ENCODE peak calls at places on chromosomes 1 and 21, in seven cellular contexts. L is left ventricle myocardium inferior; D is SJCRH30; E is stomach; Q is CD8-positive, alpha-beta memory T cell; O is body of pancreas; C is substantia nigra. B is an unnamed sample.

GRCh38 chr1:41277371-41277994 is 35.4 kb upstream of the SCMH1 start:
- DNase-seq in C (no peak), O (peak), Q (no peak), L (no peak), E (no peak), D (no peak), B (no peak)

GRCh38 chr1:154407866-154408777 is 3.0 kb downstream of the IL6R start:
- DNase-seq in C (no peak), O (no peak), D (no peak), E (no peak), Q (no peak), L (no peak), B (no peak)

GRCh38 chr1:1359316-1359667 is 937 bp upstream of the MXRA8 start:
- DNase-seq in Q (no peak), L (peak), D (peak), C (no peak), E (no peak), O (no peak), B (no peak)

GRCh38 chr21:38752051-38752505 is 53.7 kb upstream of the ETS2 start:
- DNase-seq in D (no peak), Q (no peak), E (no peak), O (no peak), L (no peak), C (no peak), B (no peak)

GRCh38 chr1:111955755-111956154 is 33.7 kb downstream of the KCND3 start:
- DNase-seq in Q (no peak), L (no peak), E (no peak), O (peak), D (no peak), C (no peak), B (no peak)

GRCh38 chr1:29903767-29904166 is 667.4 kb downstream of the PTPRU start:
- DNase-seq in C (no peak), O (no peak), D (no peak), Q (no peak), E (no peak), L (no peak), B (no peak)

GRCh38 chr1:235073968-235074334 is 54.7 kb downstream of the TOMM20 start:
- DNase-seq in E (peak), C (no peak), Q (no peak), D (no peak), O (peak), L (no peak), B (peak)

GRCh38 chr1:109627692-109628399 is 8.2 kb downstream of the AMPD2 start:
- DNase-seq in L (no peak), O (no peak), D (no peak), E (no peak), C (no peak), Q (no peak), B (no peak)

GRCh38 chr1:28111157-28111556 is 22.7 kb upstream of the EYA3 start:
- DNase-seq in O (no peak), L (no peak), E (no peak), D (no peak), Q (no peak), C (no peak), B (no peak)

GRCh38 chr1:109895720-109896504 is 14.7 kb upstream of the CSF1 start:
- DNase-seq in D (peak), C (no peak), O (no peak), L (peak), Q (no peak), E (no peak), B (no peak)

GRCh38 chr1:119008483-119009299 is 20.5 kb upstream of the TBX15 start:
- DNase-seq in E (no peak), L (no peak), Q (no peak), C (no peak), O (peak), D (peak), B (no peak)

GRCh38 chr1:207578796-207579435 is 66.0 kb upstream of the CR1L start:
- DNase-seq in C (no peak), Q (no peak), D (no peak), O (no peak), E (no peak), L (no peak), B (no peak)

GRCh38 chr1:162302660-162303344 is 73.9 kb downstream of the SPATA46 start:
- DNase-seq in C (no peak), Q (no peak), D (no peak), L (no peak), E (no peak), O (no peak), B (no peak)

GRCh38 chr1:235984041-235984820 is 80.7 kb downstream of the NID1 start:
- DNase-seq in O (no peak), E (no peak), L (no peak), C (no peak), Q (no peak), D (no peak), B (no peak)

GRCh38 chr1:41515131-41515678 is 30.7 kb upstream of the EDN2 start:
- DNase-seq in C (peak), D (no peak), L (no peak), O (peak), E (peak), Q (no peak), B (peak)

GRCh38 chr1:38038836-38039235 is 7.8 kb downstream of the POU3F1 start:
- DNase-seq in L (no peak), D (no peak), E (no peak), Q (no peak), C (no peak), O (no peak), B (no peak)

GRCh38 chr1:87706198-87706597 is 377.5 kb downstream of the LMO4 start:
- DNase-seq in L (no peak), O (no peak), Q (no peak), C (no peak), E (no peak), D (no peak), B (no peak)

GRCh38 chr1:157045251-157046218 is at the start of gene ARHGEF11:
- DNase-seq in D (peak), Q (no peak), E (peak), O (peak), C (peak), L (peak), B (peak)

GRCh38 chr1:22030473-22030872 is 22.0 kb upstream of the CDC42 start:
- DNase-seq in L (no peak), C (no peak), O (no peak), D (no peak), Q (no peak), E (no peak), B (no peak)

DNA sequence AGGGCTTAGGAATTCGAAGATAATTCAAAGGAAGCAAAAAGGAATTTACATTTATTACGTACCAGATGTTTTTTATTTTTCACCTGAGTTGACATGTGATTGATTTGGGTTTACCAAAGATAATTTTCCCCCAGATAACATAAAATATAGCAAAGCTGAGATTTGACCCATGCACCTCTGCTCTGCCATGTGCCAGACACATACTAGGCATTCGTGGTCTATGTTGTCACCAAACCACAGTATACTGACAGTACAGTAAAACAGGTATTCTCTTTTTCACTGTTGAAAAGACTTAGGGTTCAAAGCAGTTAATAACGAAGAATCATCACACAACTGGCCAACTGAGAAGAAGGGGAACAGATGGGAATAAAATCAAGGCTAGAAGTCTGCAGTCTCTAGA is 85.4 kb upstream of the RAVER2 start:
- DNase-seq in Q (no peak), L (no peak), E (no peak), D (no peak), C (no peak), O (no peak), B (no peak)
- H3K27ac ChIP-seq in Q (no peak), L (no peak), E (no peak), D (no peak), C (no peak), O (no peak), B (no peak)

DNA sequence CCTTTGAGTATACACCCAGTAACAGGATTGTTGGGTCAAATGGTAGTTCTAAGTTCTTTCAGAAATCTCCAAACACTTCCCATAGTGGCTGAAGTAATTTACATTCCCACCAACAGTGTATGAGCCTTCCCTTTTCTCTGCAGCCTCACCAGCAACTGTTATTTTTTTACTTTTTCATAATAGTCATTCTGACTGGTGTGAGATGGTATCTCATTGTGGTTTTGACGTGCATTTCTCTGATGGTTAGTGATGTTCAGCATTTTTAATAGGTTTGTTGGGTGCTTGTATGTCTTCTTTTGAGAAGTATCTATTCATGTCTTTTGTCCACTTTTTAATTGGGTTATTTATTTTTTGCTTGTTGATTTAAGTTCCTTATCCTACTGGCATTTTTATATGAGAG is 26.4 kb upstream of the LAMC1 start:
- DNase-seq in Q (no peak), D (no peak), L (no peak), E (no peak), O (no peak), C (no peak), B (no peak)
- H3K27ac ChIP-seq in Q (no peak), D (no peak), L (no peak), E (no peak), O (no peak), C (no peak), B (no peak)

DNA sequence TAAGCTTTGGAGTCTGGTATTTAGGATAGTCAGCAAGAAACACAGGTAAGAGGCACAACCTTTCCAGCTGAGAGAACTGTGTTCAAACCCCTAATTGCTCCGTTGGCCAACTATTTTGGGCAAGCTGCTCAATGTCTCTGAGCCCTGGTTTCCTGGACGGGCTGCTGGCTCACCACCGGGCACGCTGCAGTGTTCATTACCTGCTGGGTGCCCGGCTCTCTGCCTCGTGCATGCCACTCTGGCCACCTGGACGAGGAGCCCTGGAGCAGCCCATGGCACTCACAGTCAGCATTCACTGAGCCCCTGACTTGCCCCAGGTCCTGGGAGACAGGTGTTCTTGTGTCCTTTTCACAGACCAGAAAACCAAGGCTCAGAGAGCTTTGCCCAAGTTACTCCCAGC is 51.0 kb downstream of the DMRTB1 start:
- DNase-seq in O (no peak), D (no peak), L (no peak), E (no peak), C (no peak), Q (no peak), B (no peak)
- H3K27ac ChIP-seq in O (no peak), D (no peak), L (no peak), E (no peak), C (no peak), Q (no peak), B (no peak)

DNA sequence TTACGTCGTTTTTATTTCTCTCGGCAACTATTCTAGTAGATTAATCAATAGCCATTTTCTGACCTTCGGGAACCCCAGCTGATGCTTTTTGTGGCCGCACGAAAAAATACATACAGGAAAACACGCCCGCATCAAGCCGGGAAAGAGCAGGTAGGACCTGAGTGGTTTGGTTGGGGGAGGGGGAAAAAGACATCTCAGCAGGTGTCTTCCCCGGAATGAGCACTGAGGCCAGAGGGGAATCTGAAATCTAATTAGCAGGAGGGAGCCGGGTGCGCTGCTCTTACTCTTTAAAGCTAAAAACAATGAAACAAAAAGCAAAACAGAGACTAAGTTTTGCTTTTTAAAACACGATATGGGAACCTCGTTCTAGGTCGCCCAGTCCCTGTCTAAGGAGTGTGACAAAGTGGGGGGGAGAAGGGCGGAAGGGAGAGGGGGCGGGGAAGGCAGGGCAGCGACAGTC is 549 bp upstream of the FOXD3 start:
- DNase-seq in D (no peak), O (no peak), E (no peak), Q (no peak), L (no peak), C (no peak), B (no peak)
- H3K27ac ChIP-seq in D (no peak), O (no peak), E (no peak), Q (no peak), L (no peak), C (no peak), B (no peak)

GRCh38 chr21:41641821-41642368 is 125.0 kb downstream of the RIPK4 start:
- DNase-seq in C (no peak), E (no peak), L (peak), D (peak), Q (no peak), O (peak), B (peak)

GRCh38 chr21:41640756-41641509 is 125.9 kb downstream of the RIPK4 start:
- DNase-seq in L (no peak), D (no peak), C (no peak), E (no peak), Q (no peak), O (no peak), B (no peak)

GRCh38 chr21:41643246-41643966 is 123.4 kb downstream of the RIPK4 start:
- DNase-seq in D (no peak), Q (no peak), L (no peak), E (no peak), C (no peak), O (no peak), B (no peak)

GRCh38 chr21:41641510-41641815 is 125.4 kb downstream of the RIPK4 start:
- DNase-seq in D (no peak), L (no peak), E (no peak), O (no peak), C (no peak), Q (no peak), B (no peak)

DNA sequence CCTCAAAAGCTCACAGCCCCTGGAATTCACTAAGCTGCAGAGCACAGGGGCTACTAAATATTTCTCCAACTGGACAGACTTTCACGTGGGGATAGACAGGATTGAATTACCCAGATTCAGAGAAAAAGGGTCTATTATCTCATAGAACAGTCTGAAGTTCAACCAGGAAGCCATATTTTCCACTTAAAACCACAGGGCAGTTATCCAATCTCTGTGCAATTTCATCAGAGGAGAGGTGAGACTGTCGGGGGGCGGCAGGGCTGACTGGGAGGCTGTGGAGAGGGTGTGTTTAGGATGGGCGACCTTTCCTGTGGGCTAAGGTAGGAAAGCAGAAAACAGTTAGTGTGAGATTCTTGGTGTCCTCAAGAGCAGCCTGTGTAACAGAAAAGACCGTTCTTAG is 124.5 kb downstream of the RIPK4 start:
- DNase-seq in L (no peak), O (no peak), E (no peak), D (peak), Q (no peak), C (no peak), B (peak)
- H3K27ac ChIP-seq in L (peak), O (no peak), E (peak), D (peak), Q (no peak), C (no peak), B (no peak)

B was measured in Peyer's patch.